ENCODE peak calls at places on chromosomes 6 and 20, in seven cellular contexts. P is foreskin fibroblast, W is NCI-H1417, R is mucosa of gallbladder, I is T-helper 17 cell, Q is bronchial epithelial cell, G is lower leg skin. Y is an unnamed sample.

GRCh38 chr6:84166395-84166794 is 61.0 kb downstream of the CEP162 start:
- DNase-seq in P (no peak), W (no peak), R (no peak), I (no peak), Q (no peak), G (no peak), Y (no peak)

GRCh38 chr20:22652685-22653568 is 68.6 kb upstream of the FOXA2 start:
- DNase-seq in P (no peak), W (no peak), R (no peak), I (no peak), Q (no peak), G (no peak), Y (no peak)

GRCh38 chr6:106512048-106512957 is 117.0 kb downstream of the RTN4IP1 start:
- DNase-seq in P (peak; percentile 85), W (peak; percentile 70), R (peak; percentile 73), I (peak; percentile 74), Q (peak; percentile 53), G (peak; percentile 47), Y (peak; percentile 28)

GRCh38 chr20:32509639-32510066 is 75.5 kb downstream of the NOL4L start:
- DNase-seq in P (peak; percentile 23), W (no peak), R (no peak), I (peak; percentile 51), Q (no peak), G (no peak), Y (no peak)

GRCh38 chr20:31664696-31665354 is 27.1 kb downstream of the COX4I2 start:
- DNase-seq in P (no peak), W (no peak), R (no peak), I (no peak), Q (no peak), G (no peak), Y (no peak)

GRCh38 chr6:164247106-164247505 is 832.6 kb downstream of the QKI start:
- DNase-seq in P (peak; percentile 6), W (no peak), R (no peak), I (no peak), Q (no peak), G (no peak), Y (peak; percentile 20)

GRCh38 chr6:136657629-136658028 is 107.4 kb upstream of the MAP7 start:
- DNase-seq in P (peak; percentile 85), W (no peak), R (peak; percentile 61), I (no peak), Q (peak; percentile 19), G (no peak), Y (peak; percentile 21)

GRCh38 chr6:89082439-89082838 is 1.9 kb downstream of the PNRC1 start:
- DNase-seq in P (no peak), W (peak; percentile 7), R (no peak), I (no peak), Q (peak; percentile 52), G (no peak), Y (peak; percentile 7)

GRCh38 chr20:38225900-38226263 is 34.7 kb downstream of the KIAA1755 start:
- DNase-seq in P (peak; percentile 39), W (no peak), R (no peak), I (no peak), Q (no peak), G (no peak), Y (no peak)

GRCh38 chr6:38827024-38827423 is 111.9 kb downstream of the DNAH8 start:
- DNase-seq in P (no peak), W (no peak), R (no peak), I (no peak), Q (no peak), G (no peak), Y (no peak)

GRCh38 chr20:17631576-17632319 is 50.3 kb downstream of the RRBP1 start:
- DNase-seq in P (no peak), W (no peak), R (no peak), I (no peak), Q (no peak), G (no peak), Y (no peak)

GRCh38 chr20:50681359-50682064 is 9.8 kb downstream of the RIPOR3 start:
- DNase-seq in P (no peak), W (no peak), R (no peak), I (no peak), Q (no peak), G (no peak), Y (peak; percentile 56)

GRCh38 chr20:10961651-10962288 is 288.0 kb upstream of the JAG1 start:
- DNase-seq in P (peak; percentile 8), W (peak; percentile 10), R (no peak), I (no peak), Q (no peak), G (no peak), Y (no peak)

GRCh38 chr6:141347075-141347474 is 785.6 kb upstream of the GJE1 start:
- DNase-seq in P (no peak), W (no peak), R (no peak), I (no peak), Q (no peak), G (no peak), Y (no peak)

GRCh38 chr6:168159503-168159902 is 80.5 kb upstream of the FRMD1 start:
- DNase-seq in P (no peak), W (no peak), R (peak; percentile 8), I (no peak), Q (no peak), G (no peak), Y (no peak)

GRCh38 chr6:165630544-165630953 is 32.5 kb downstream of the PDE10A start:
- DNase-seq in P (no peak), W (no peak), R (no peak), I (no peak), Q (no peak), G (no peak), Y (peak; percentile 44)

GRCh38 chr6:83536034-83536646 is 23.8 kb downstream of the PRSS35 start:
- DNase-seq in P (peak; percentile 73), W (no peak), R (peak; percentile 37), I (peak; percentile 33), Q (peak; percentile 53), G (peak; percentile 21), Y (peak; percentile 13)

GRCh38 chr6:160215232-160215631 is 43.4 kb downstream of the SLC22A2 start:
- DNase-seq in P (no peak), W (no peak), R (no peak), I (no peak), Q (peak; percentile 88), G (no peak), Y (peak; percentile 56)

GRCh38 chr6:129162605-129163004 is 279.7 kb downstream of the LAMA2 start:
- DNase-seq in P (no peak), W (no peak), R (no peak), I (no peak), Q (no peak), G (no peak), Y (no peak)

GRCh38 chr6:44052419-44053011 is 74.7 kb downstream of the MRPL14 start:
- DNase-seq in P (peak; percentile 90), W (no peak), R (no peak), I (no peak), Q (no peak), G (no peak), Y (peak; percentile 35)

GRCh38 chr20:699811-700338 is 24.3 kb upstream of the SCRT2 start:
- DNase-seq in P (no peak), W (no peak), R (no peak), I (no peak), Q (no peak), G (no peak), Y (no peak)

GRCh38 chr20:13220857-13221297 is at the start of gene ISM1:
- DNase-seq in P (peak; percentile 56), W (peak; percentile 91), R (no peak), I (peak; percentile 33), Q (no peak), G (no peak), Y (no peak)

GRCh38 chr6:153063936-153064335 is 61.4 kb upstream of the MTRF1L start:
- DNase-seq in P (no peak), W (no peak), R (no peak), I (no peak), Q (no peak), G (no peak), Y (no peak)

GRCh38 chr20:11935754-11936551 is 18.3 kb downstream of the BTBD3 start:
- DNase-seq in P (no peak), W (peak; percentile 94), R (no peak), I (no peak), Q (no peak), G (no peak), Y (no peak)

GRCh38 chr20:50594231-50594590 is 84.0 kb downstream of the PTPN1 start:
- DNase-seq in P (peak; percentile 42), W (no peak), R (no peak), I (no peak), Q (no peak), G (no peak), Y (no peak)

GRCh38 chr20:1788039-1788438 is 107.2 kb upstream of the SIRPA start:
- DNase-seq in P (no peak), W (no peak), R (no peak), I (no peak), Q (no peak), G (no peak), Y (no peak)

GRCh38 chr6:144064402-144064830 is 31.0 kb downstream of the SF3B5 start:
- DNase-seq in P (peak; percentile 13), W (peak; percentile 82), R (peak; percentile 18), I (peak; percentile 20), Q (no peak), G (no peak), Y (no peak)

GRCh38 chr6:100300221-100300736 is 164.4 kb downstream of the SIM1 start:
- DNase-seq in P (peak; percentile 96), W (no peak), R (no peak), I (no peak), Q (peak; percentile 99), G (no peak), Y (peak; percentile 98)